ENCODE peak calls at places on chromosomes 5 and 9, in four cellular contexts. One of them, this sample, is unnamed.
A peak's percentile ranks its signal among the peaks of the same experiment; 100 is the strongest.

GRCh38 chr9:125991886-125992529 is 244.8 kb downstream of the PBX3 start:
- DNase-seq in stimulated activated CD8-positive, alpha-beta memory T cell treated with anti-CD3 and anti-CD28 coated beads, Interleukin-7, amount 100 ng/mL, for 1 hour: no peak
- DNase-seq in progenitor cell of endocrine pancreas: no peak
- DNase-seq in colonic mucosa: no peak
- DNase-seq in this sample: no peak

GRCh38 chr9:129888809-129889460 is 53.7 kb downstream of the USP20 start:
- DNase-seq in stimulated activated CD8-positive, alpha-beta memory T cell treated with anti-CD3 and anti-CD28 coated beads, Interleukin-7, amount 100 ng/mL, for 1 hour: no peak
- DNase-seq in progenitor cell of endocrine pancreas: no peak
- DNase-seq in colonic mucosa: no peak
- DNase-seq in this sample: no peak

GRCh38 chr5:45288746-45289145 is 407.4 kb downstream of the HCN1 start:
- DNase-seq in progenitor cell of endocrine pancreas: no peak
- DNase-seq in colonic mucosa: no peak
- DNase-seq in stimulated activated CD8-positive, alpha-beta memory T cell treated with anti-CD3 and anti-CD28 coated beads, Interleukin-7, amount 100 ng/mL, for 1 hour: no peak
- DNase-seq in this sample: no peak

GRCh38 chr5:662751-663435 is 30.3 kb downstream of the TPPP start:
- DNase-seq in colonic mucosa: no peak
- DNase-seq in stimulated activated CD8-positive, alpha-beta memory T cell treated with anti-CD3 and anti-CD28 coated beads, Interleukin-7, amount 100 ng/mL, for 1 hour: no peak
- DNase-seq in progenitor cell of endocrine pancreas: no peak
- DNase-seq in this sample: peak; percentile 62

GRCh38 chr9:136626740-136627642 is 35.7 kb upstream of the EGFL7 start:
- DNase-seq in colonic mucosa: peak; percentile 83
- DNase-seq in progenitor cell of endocrine pancreas: peak; percentile 75
- DNase-seq in stimulated activated CD8-positive, alpha-beta memory T cell treated with anti-CD3 and anti-CD28 coated beads, Interleukin-7, amount 100 ng/mL, for 1 hour: no peak
- DNase-seq in this sample: peak; percentile 45

GRCh38 chr5:150116667-150117395 is 30.5 kb upstream of the CSF1R start:
- DNase-seq in progenitor cell of endocrine pancreas: no peak
- DNase-seq in colonic mucosa: peak; percentile 14
- DNase-seq in stimulated activated CD8-positive, alpha-beta memory T cell treated with anti-CD3 and anti-CD28 coated beads, Interleukin-7, amount 100 ng/mL, for 1 hour: no peak
- DNase-seq in this sample: no peak

GRCh38 chr5:96354237-96354636 is 78.8 kb downstream of the PCSK1 start:
- DNase-seq in stimulated activated CD8-positive, alpha-beta memory T cell treated with anti-CD3 and anti-CD28 coated beads, Interleukin-7, amount 100 ng/mL, for 1 hour: no peak
- DNase-seq in progenitor cell of endocrine pancreas: no peak
- DNase-seq in colonic mucosa: no peak
- DNase-seq in this sample: no peak

GRCh38 chr5:174195517-174195916 is 150.0 kb downstream of the NSG2 start:
- DNase-seq in stimulated activated CD8-positive, alpha-beta memory T cell treated with anti-CD3 and anti-CD28 coated beads, Interleukin-7, amount 100 ng/mL, for 1 hour: no peak
- DNase-seq in progenitor cell of endocrine pancreas: no peak
- DNase-seq in colonic mucosa: no peak
- DNase-seq in this sample: no peak

GRCh38 chr5:74367931-74368330 is 272.6 kb downstream of the ENC1 start:
- DNase-seq in colonic mucosa: no peak
- DNase-seq in progenitor cell of endocrine pancreas: no peak
- DNase-seq in stimulated activated CD8-positive, alpha-beta memory T cell treated with anti-CD3 and anti-CD28 coated beads, Interleukin-7, amount 100 ng/mL, for 1 hour: no peak
- DNase-seq in this sample: no peak

GRCh38 chr5:4124201-4124852 is 528.7 kb downstream of the IRX1 start:
- DNase-seq in colonic mucosa: no peak
- DNase-seq in stimulated activated CD8-positive, alpha-beta memory T cell treated with anti-CD3 and anti-CD28 coated beads, Interleukin-7, amount 100 ng/mL, for 1 hour: no peak
- DNase-seq in progenitor cell of endocrine pancreas: no peak
- DNase-seq in this sample: no peak

GRCh38 chr5:7878381-7878873 is 9.5 kb downstream of the MTRR start:
- DNase-seq in progenitor cell of endocrine pancreas: no peak
- DNase-seq in colonic mucosa: no peak
- DNase-seq in stimulated activated CD8-positive, alpha-beta memory T cell treated with anti-CD3 and anti-CD28 coated beads, Interleukin-7, amount 100 ng/mL, for 1 hour: no peak
- DNase-seq in this sample: no peak

GRCh38 chr9:124869466-124869985 is 7.6 kb downstream of the ARPC5L start:
- DNase-seq in progenitor cell of endocrine pancreas: no peak
- DNase-seq in stimulated activated CD8-positive, alpha-beta memory T cell treated with anti-CD3 and anti-CD28 coated beads, Interleukin-7, amount 100 ng/mL, for 1 hour: no peak
- DNase-seq in colonic mucosa: peak; percentile 43
- DNase-seq in this sample: peak; percentile 88

GRCh38 chr5:91383956-91384300 is 811 bp upstream of the ARRDC3 start:
- DNase-seq in colonic mucosa: peak; percentile 57
- DNase-seq in stimulated activated CD8-positive, alpha-beta memory T cell treated with anti-CD3 and anti-CD28 coated beads, Interleukin-7, amount 100 ng/mL, for 1 hour: no peak
- DNase-seq in progenitor cell of endocrine pancreas: no peak
- DNase-seq in this sample: no peak

GRCh38 chr5:179348011-179348530 is 2.8 kb upstream of the ADAMTS2 start:
- DNase-seq in colonic mucosa: no peak
- DNase-seq in progenitor cell of endocrine pancreas: no peak
- DNase-seq in stimulated activated CD8-positive, alpha-beta memory T cell treated with anti-CD3 and anti-CD28 coated beads, Interleukin-7, amount 100 ng/mL, for 1 hour: no peak
- DNase-seq in this sample: no peak

GRCh38 chr9:86960938-86961337 is 13.6 kb upstream of the GAS1 start:
- DNase-seq in colonic mucosa: no peak
- DNase-seq in progenitor cell of endocrine pancreas: no peak
- DNase-seq in stimulated activated CD8-positive, alpha-beta memory T cell treated with anti-CD3 and anti-CD28 coated beads, Interleukin-7, amount 100 ng/mL, for 1 hour: no peak
- DNase-seq in this sample: no peak

GRCh38 chr5:62643556-62644451 is 65.2 kb downstream of the LRRC70 start:
- DNase-seq in stimulated activated CD8-positive, alpha-beta memory T cell treated with anti-CD3 and anti-CD28 coated beads, Interleukin-7, amount 100 ng/mL, for 1 hour: no peak
- DNase-seq in colonic mucosa: no peak
- DNase-seq in progenitor cell of endocrine pancreas: no peak
- DNase-seq in this sample: peak; percentile 59

This sample was measured in upper lobe of left lung.